ENCODE peak calls at places on chromosomes 2 and 18, in ten cellular contexts. F is right lobe of liver, N is K562, Y is GM06990, O is Karpas-422, I is aorta, M is lung, R is ovary, H is Peyer's patch, T is left ventricle myocardium inferior. L is an unnamed sample. For H3K36me3, the result is how much of the 10 kb centered on the place peaks cover.

GRCh38 chr18:62420151-62420512 is 95.0 kb downstream of the TNFRSF11A start:
- DNase-seq in F (peak), N (peak), Y (no peak), O (no peak), I (no peak), M (no peak), R (no peak), H (no peak), T (no peak), L (no peak)

GRCh38 chr2:144159264-144159663 is 360.7 kb downstream of the ZEB2 start:
- DNase-seq in F (no peak), N (peak), Y (no peak), O (peak), I (no peak), M (no peak), R (no peak), H (no peak), T (no peak), L (no peak)

GRCh38 chr2:29334723-29335122 is 219.5 kb downstream of the CLIP4 start:
- DNase-seq in F (no peak), N (no peak), Y (no peak), O (no peak), I (no peak), M (no peak), R (no peak), H (no peak), T (no peak), L (no peak)

GRCh38 chr18:46676162-46676830 is 19.3 kb upstream of the LOXHD1 start:
- DNase-seq in F (no peak), N (no peak), Y (no peak), O (no peak), I (no peak), M (no peak), R (no peak), H (no peak), T (no peak), L (peak)

GRCh38 chr18:12014521-12014920 is 33.2 kb downstream of the IMPA2 start:
- DNase-seq in F (no peak), N (no peak), Y (no peak), O (no peak), I (no peak), M (no peak), R (no peak), H (no peak), T (no peak), L (no peak)

GRCh38 chr18:77054288-77054605 is 78.3 kb downstream of the MBP start:
- DNase-seq in F (no peak), N (no peak), Y (no peak), O (peak), I (no peak), M (no peak), R (no peak), H (peak), T (no peak), L (no peak)

GRCh38 chr18:44309185-44309584 is 371.5 kb upstream of the SETBP1 start:
- DNase-seq in F (no peak), N (no peak), Y (no peak), O (no peak), I (no peak), M (no peak), R (no peak), H (no peak), T (no peak), L (no peak)

GRCh38 chr18:31230495-31230894 is 67.8 kb upstream of the DSC1 start:
- DNase-seq in F (no peak), N (no peak), Y (peak), O (peak), I (no peak), M (no peak), R (no peak), H (no peak), T (no peak), L (no peak)

GRCh38 chr2:236545248-236545658 is 24.4 kb upstream of the ACKR3 start:
- DNase-seq in F (no peak), N (no peak), Y (peak), O (peak), I (no peak), M (no peak), R (no peak), H (peak), T (no peak), L (no peak)

GRCh38 chr2:234966340-234966739 is 14.5 kb downstream of the SH3BP4 start:
- DNase-seq in F (no peak), N (no peak), Y (no peak), O (no peak), I (no peak), M (no peak), R (no peak), H (no peak), T (no peak), L (no peak)

GRCh38 chr2:234969329-234970157 is 17.7 kb downstream of the SH3BP4 start:
- DNase-seq in F (no peak), N (no peak), Y (no peak), O (no peak), I (no peak), M (no peak), R (no peak), H (no peak), T (no peak), L (no peak)

GRCh38 chr2:234967874-234968208 is 16.0 kb downstream of the SH3BP4 start:
- DNase-seq in F (no peak), N (no peak), Y (no peak), O (no peak), I (no peak), M (no peak), R (no peak), H (no peak), T (no peak), L (no peak)

GRCh38 chr2:234968633-234969328 is 17.0 kb downstream of the SH3BP4 start:
- DNase-seq in F (no peak), N (no peak), Y (no peak), O (no peak), I (no peak), M (no peak), R (no peak), H (no peak), T (no peak), L (no peak)

DNA sequence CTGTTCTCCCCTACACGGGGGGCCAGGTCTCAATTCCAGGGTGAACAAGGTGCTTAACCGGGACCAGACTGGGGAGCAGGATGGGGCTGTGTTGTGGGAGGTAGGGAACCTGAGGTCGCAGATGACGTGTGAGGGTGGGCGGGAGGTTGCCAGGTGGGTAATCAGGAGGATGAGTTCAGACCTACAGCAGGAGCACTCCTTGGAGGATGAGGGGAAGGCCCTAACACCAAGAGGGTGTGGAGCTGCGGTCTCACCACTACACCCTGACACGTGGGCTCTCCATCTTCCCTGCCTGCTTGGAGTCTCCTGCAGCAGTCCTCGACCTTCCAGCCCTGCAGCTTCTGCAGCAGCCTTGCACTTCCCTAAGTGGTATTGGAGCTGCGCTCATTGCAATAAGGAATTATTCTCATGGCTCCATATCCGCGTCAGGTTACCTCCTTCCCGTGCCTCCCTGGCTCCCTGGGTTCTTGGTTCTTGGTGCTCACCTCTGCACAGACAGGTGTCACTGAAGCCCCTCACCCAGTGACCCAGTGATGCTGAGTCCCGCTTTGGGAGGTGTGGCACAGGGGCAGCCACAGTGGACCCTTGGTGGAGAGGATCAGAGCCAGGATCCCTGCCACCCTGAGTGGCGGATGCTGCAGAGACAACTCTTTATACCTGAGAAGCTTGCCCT is 15.5 kb downstream of the SH3BP4 start:
- DNase-seq in F (no peak), N (no peak), Y (no peak), O (no peak), I (no peak), M (no peak), R (no peak), H (no peak), T (no peak), L (no peak)
- H3K36me3 ChIP-seq in F (under half), N (under half), Y (under half), O (under half), I (under half), M (under half), R (under half), H (under half), T (under half), L (under half)

DNA sequence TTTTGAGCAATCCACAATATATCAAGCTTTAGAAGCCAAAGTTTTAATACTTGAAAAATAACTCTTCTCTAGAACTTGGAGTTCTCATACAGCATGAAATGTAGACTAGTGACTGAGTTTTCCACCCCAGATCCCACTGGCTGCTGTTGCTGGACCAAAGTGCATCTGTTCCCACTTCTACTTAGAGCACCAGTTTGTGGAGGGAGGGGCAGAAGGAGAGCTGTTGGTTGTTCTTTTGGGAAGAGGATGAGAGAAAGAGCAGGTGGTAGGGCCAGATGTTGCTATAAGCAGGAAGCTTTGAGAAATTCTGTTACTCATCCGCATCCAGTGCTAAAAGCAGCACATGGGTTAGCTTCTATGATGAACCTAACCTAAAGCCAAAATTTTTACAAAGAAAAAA is 59.0 kb downstream of the MBD2 start:
- DNase-seq in F (no peak), N (no peak), Y (no peak), O (no peak), I (no peak), M (no peak), R (no peak), H (no peak), T (no peak), L (no peak)
- H3K36me3 ChIP-seq in F (under half), N (under half), Y (under half), O (half or more), I (under half), M (under half), R (under half), H (under half), T (half or more), L (under half)

DNA sequence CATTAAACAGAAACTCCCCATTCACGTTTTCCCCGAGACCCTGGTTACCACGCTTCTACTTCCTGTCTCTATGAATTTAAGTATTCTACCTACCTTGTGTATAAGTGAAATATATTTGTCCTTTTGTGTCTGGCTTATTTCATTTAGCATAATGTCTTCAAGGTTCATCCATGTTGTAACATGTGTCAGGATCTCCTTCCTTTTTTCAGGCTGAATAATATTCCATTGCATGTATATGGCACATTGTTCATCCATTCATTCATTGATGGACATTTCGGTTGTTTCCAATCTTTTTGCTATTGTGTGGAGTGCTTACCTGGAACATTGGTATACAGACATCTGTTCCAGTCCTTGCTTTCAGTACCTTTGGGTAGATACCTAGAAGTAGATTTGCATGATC is 18.2 kb upstream of the CABYR start:
- DNase-seq in F (no peak), N (no peak), Y (no peak), O (no peak), I (no peak), M (no peak), R (no peak), H (no peak), T (no peak), L (no peak)
- H3K36me3 ChIP-seq in F (under half), N (under half), Y (under half), O (under half), I (under half), M (under half), R (under half), H (under half), T (under half), L (under half)

GRCh38 chr2:128156812-128157211 is 65.8 kb downstream of the UGGT1 start:
- DNase-seq in F (no peak), N (no peak), Y (no peak), O (no peak), I (no peak), M (no peak), R (no peak), H (no peak), T (no peak), L (no peak)

GRCh38 chr2:128153786-128154185 is 62.8 kb downstream of the UGGT1 start:
- DNase-seq in F (no peak), N (no peak), Y (no peak), O (no peak), I (no peak), M (no peak), R (no peak), H (no peak), T (no peak), L (no peak)

GRCh38 chr2:128155970-128156369 is 65.0 kb downstream of the UGGT1 start:
- DNase-seq in F (no peak), N (no peak), Y (no peak), O (peak), I (no peak), M (no peak), R (no peak), H (no peak), T (no peak), L (no peak)

GRCh38 chr2:128157644-128158043 is 66.6 kb downstream of the UGGT1 start:
- DNase-seq in F (no peak), N (no peak), Y (no peak), O (no peak), I (no peak), M (no peak), R (no peak), H (no peak), T (no peak), L (no peak)

GRCh38 chr2:128154225-128154624 is 63.2 kb downstream of the UGGT1 start:
- DNase-seq in F (no peak), N (no peak), Y (no peak), O (no peak), I (no peak), M (no peak), R (no peak), H (no peak), T (peak), L (no peak)
- H3K36me3 ChIP-seq in F (under half), N (half or more), Y (under half), O (half or more), I (under half), M (under half), R (under half), H (half or more), T (half or more), L (under half)

GRCh38 chr2:222926915-222927314 is 66.1 kb downstream of the ACSL3 start:
- DNase-seq in F (no peak), N (no peak), Y (no peak), O (no peak), I (no peak), M (no peak), R (no peak), H (no peak), T (no peak), L (no peak)
- H3K36me3 ChIP-seq in F (under half), N (half or more), Y (under half), O (under half), I (under half), M (under half), R (under half), H (under half), T (half or more), L (under half)

DNA sequence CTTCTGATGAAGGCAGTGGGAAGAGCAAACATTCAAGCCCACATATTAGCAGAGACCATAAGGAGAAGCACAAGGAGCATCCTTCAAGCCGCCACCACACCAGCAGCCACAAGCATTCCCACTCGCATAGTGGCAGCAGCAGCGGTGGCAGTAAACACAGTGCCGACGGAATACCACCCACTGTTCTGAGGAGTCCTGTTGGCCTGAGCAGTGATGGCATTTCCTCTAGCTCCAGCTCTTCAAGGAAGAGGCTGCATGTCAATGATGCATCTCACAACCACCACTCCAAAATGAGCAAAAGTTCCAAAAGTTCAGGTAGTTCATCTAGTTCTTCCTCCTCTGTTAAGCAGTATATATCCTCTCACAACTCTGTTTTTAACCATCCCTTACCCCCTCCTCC is 35.4 kb downstream of the CCNT2 start:
- DNase-seq in F (no peak), N (no peak), Y (no peak), O (no peak), I (no peak), M (no peak), R (no peak), H (no peak), T (no peak), L (no peak)
- H3K36me3 ChIP-seq in F (under half), N (half or more), Y (under half), O (half or more), I (under half), M (under half), R (under half), H (half or more), T (half or more), L (under half)